ENCODE peak calls at places on chromosomes 4 and X, in eight cellular contexts. G is spleen, Y is HCT116, M is tibial nerve, O is endothelial cell of umbilical vein, I is breast epithelium, B is H54, D is heart left ventricle. V is an unnamed sample.

GRCh38 chr4:110622841-110623709 is at the start of gene PITX2:
- DNase-seq in G (peak), Y (peak), M (no peak), O (peak), I (no peak), B (no peak), D (peak), V (no peak)

GRCh38 chr4:182213024-182213423 is 30.2 kb upstream of the TENM3 start:
- DNase-seq in G (no peak), Y (no peak), M (no peak), O (no peak), I (no peak), B (no peak), D (no peak), V (no peak)

GRCh38 chrX:56733459-56734046 is 4.5 kb downstream of the NBDY start:
- DNase-seq in G (no peak), Y (no peak), M (peak), O (peak), I (no peak), B (no peak), D (peak), V (peak)

GRCh38 chr4:20684852-20685763 is 15.2 kb upstream of the PACRGL start:
- DNase-seq in G (no peak), Y (no peak), M (no peak), O (peak), I (no peak), B (no peak), D (no peak), V (no peak)

GRCh38 chr4:77001907-77002306 is 52.4 kb downstream of the SEPTIN11 start:
- DNase-seq in G (no peak), Y (no peak), M (no peak), O (peak), I (no peak), B (no peak), D (no peak), V (no peak)

GRCh38 chr4:102736636-102737549 is 23.9 kb downstream of the MANBA start:
- DNase-seq in G (no peak), Y (no peak), M (no peak), O (no peak), I (no peak), B (no peak), D (no peak), V (peak)

GRCh38 chr4:88146891-88147290 is 11.5 kb downstream of the ABCG2 start:
- DNase-seq in G (no peak), Y (no peak), M (no peak), O (no peak), I (no peak), B (no peak), D (no peak), V (no peak)

GRCh38 chrX:154775611-154776349 is 13.1 kb downstream of the DKC1 start:
- DNase-seq in G (no peak), Y (no peak), M (no peak), O (no peak), I (no peak), B (peak), D (peak), V (no peak)

GRCh38 chrX:11285661-11286060 is 7.6 kb upstream of the AMELX start:
- DNase-seq in G (no peak), Y (no peak), M (no peak), O (no peak), I (no peak), B (no peak), D (no peak), V (no peak)

GRCh38 chr4:143514432-143514831 is 930 bp downstream of the SMARCA5 start:
- DNase-seq in G (peak), Y (no peak), M (peak), O (peak), I (peak), B (no peak), D (peak), V (peak)

GRCh38 chr4:147924604-147925412 is 192.9 kb downstream of the ARHGAP10 start:
- DNase-seq in G (no peak), Y (no peak), M (no peak), O (peak), I (no peak), B (no peak), D (no peak), V (peak)

GRCh38 chr4:40185830-40186664 is 10.8 kb upstream of the RHOH start:
- DNase-seq in G (no peak), Y (no peak), M (no peak), O (no peak), I (no peak), B (no peak), D (no peak), V (no peak)

GRCh38 chr4:166290426-166290825 is 417.4 kb downstream of the TLL1 start:
- DNase-seq in G (no peak), Y (no peak), M (no peak), O (no peak), I (no peak), B (no peak), D (no peak), V (no peak)

GRCh38 chrX:149877636-149878035 is 3.3 kb upstream of the MAGEA8 start:
- DNase-seq in G (no peak), Y (no peak), M (no peak), O (no peak), I (no peak), B (peak), D (no peak), V (no peak)

GRCh38 chr4:140150886-140151699 is 2.9 kb downstream of the MAML3 start:
- DNase-seq in G (peak), Y (peak), M (peak), O (peak), I (peak), B (peak), D (peak), V (peak)
- TF ChIP-seq POLR2A in G (no peak), Y (no peak), M (peak), O (peak), I (no peak), B (peak), D (peak), V (no peak)

DNA sequence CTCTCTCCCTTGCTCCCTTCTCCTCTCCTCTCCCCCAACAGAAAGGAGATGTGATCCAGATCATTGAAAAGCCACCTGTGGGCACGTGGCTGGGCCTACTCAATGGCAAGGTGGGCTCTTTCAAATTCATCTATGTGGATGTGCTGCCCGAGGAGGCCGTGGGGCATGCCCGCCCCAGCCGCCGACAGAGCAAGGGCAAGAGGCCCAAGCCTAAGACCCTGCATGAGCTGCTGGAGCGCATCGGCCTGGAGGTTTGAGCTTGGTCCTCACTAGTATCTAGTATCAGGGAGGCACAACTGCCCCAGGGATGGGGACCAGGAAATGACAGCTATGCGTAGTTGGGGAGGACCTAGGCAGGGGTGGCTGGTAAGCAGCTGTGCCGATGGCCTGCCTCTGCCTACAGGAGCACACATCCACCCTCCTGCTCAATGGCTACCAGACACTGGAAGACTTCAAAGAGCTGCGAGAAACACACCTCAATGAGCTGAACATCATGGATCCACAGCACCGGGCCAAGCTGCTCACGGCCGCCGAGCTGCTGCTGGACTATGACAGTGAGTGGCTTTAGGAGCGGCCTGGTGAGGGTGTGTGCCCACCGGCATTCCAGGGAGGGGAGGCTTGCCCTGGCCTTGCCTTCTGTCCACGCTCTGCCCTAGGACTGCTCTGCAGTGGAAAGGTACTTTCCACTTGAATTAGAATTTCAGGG is 13.0 kb downstream of the SASH3 start:
- DNase-seq in G (peak), Y (no peak), M (no peak), O (no peak), I (no peak), B (no peak), D (no peak), V (no peak)
- TF ChIP-seq POLR2A in G (no peak), Y (no peak), M (no peak), O (no peak), I (no peak), B (no peak), D (no peak), V (no peak)

GRCh38 chr4:37632836-37633235 is 53.3 kb downstream of the RELL1 start:
- DNase-seq in G (no peak), Y (no peak), M (no peak), O (no peak), I (no peak), B (no peak), D (no peak), V (no peak)
- TF ChIP-seq POLR2A in G (no peak), Y (no peak), M (no peak), O (no peak), I (no peak), B (no peak), D (no peak), V (no peak)

GRCh38 chr4:4857809-4858508 is 1.5 kb upstream of the MSX1 start:
- DNase-seq in G (no peak), Y (no peak), M (no peak), O (no peak), I (no peak), B (no peak), D (no peak), V (no peak)

GRCh38 chr4:4859799-4860380 is 425 bp downstream of the MSX1 start:
- DNase-seq in G (no peak), Y (no peak), M (no peak), O (peak), I (no peak), B (peak), D (no peak), V (no peak)

GRCh38 chr4:4858527-4858926 is 938 bp upstream of the MSX1 start:
- DNase-seq in G (no peak), Y (no peak), M (no peak), O (no peak), I (no peak), B (no peak), D (no peak), V (no peak)

GRCh38 chr4:4860381-4860802 is 927 bp downstream of the MSX1 start:
- DNase-seq in G (no peak), Y (no peak), M (no peak), O (peak), I (no peak), B (peak), D (no peak), V (no peak)

DNA sequence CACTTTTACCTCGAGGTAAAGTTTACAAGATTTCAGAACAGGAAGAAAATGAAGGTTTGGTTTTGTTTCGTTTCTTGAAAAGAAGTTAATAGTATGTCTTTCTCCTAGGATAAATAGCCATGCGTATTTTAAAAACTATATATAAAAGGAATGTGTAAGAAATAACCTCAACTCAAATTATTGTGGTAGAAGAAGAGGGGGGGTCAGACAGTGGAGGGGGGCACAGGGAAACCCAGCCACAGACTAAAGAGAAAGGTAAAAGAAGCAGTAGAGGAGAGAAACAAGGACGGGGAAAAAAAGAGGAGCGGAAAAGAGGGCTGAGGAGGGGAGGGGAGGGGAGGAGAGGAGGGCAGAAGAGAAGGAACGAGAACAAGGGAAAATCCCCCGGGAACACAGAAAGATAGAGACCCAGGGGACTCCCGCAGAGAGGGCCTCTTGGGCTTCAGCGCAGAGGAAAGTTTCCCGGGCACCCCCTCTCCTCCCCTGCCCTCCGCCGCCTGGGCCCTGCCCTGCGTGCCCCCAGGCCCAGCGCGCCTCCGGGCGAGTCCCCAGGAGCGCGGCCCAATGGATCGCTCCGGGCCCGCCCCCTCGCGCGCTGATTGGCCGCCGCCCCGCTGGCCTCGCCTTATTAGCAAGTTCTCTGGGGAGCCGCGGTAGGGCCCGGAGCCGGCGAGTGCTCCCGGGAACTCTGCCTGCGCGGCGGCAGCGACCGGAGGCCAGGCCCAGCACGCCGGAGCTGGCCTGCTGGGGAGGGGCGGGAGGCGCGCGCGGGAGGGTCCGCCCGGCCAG is at the start of gene MSX1:
- DNase-seq in G (peak), Y (peak), M (peak), O (peak), I (peak), B (peak), D (peak), V (peak)
- TF ChIP-seq POLR2A in G (no peak), Y (peak), M (no peak), O (peak), I (peak), B (peak), D (peak), V (no peak)

DNA sequence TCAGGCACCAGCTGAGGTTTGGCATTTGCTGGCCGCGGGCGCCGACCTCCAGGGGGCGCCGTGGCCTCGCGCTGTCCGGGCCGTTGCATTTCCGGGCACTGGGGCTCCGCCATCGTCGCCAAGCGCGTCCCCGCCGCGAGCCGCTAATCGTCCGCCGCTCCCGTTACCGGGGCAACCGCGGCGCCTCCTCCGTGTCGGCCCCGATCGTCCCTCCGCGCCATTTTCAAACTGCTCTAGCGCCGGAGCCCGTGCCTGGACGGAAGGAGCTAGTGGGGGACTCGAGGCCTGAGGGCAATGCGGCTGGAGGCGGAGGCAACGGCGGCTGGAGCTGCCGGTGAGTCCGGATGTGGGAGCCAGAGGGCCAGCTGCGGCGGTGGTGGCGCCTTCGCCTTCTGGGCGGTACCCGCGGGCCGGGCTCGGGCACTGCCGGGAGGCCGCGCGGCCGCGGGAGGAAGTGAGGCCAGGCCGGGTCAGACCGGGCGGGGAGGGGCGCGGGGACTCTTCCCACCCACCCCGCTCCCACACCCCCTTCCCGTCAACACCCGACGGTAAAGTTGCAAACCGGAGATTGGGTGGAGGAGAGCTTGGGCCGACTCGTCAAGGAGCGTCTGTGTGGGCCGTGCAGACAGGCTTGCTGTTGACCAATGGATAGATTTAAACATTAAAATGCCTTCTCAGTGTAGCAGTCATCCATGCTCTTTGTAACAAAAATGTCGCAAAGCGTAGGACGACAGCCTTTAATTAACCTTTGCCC is at the start of gene CEP135:
- DNase-seq in G (peak), Y (peak), M (peak), O (peak), I (peak), B (peak), D (peak), V (peak)
- TF ChIP-seq POLR2A in G (no peak), Y (peak), M (no peak), O (peak), I (no peak), B (peak), D (peak), V (no peak)

GRCh38 chr4:71188951-71189350 is 149.9 kb upstream of the SLC4A4 start:
- DNase-seq in G (no peak), Y (no peak), M (no peak), O (no peak), I (no peak), B (no peak), D (no peak), V (no peak)

GRCh38 chr4:71186566-71187398 is 152.0 kb upstream of the SLC4A4 start:
- DNase-seq in G (peak), Y (no peak), M (peak), O (peak), I (no peak), B (no peak), D (peak), V (peak)

GRCh38 chr4:71186257-71186565 is 152.6 kb upstream of the SLC4A4 start:
- DNase-seq in G (no peak), Y (no peak), M (no peak), O (no peak), I (no peak), B (no peak), D (no peak), V (no peak)

GRCh38 chr4:71188197-71188625 is 150.6 kb upstream of the SLC4A4 start:
- DNase-seq in G (no peak), Y (no peak), M (no peak), O (no peak), I (no peak), B (no peak), D (no peak), V (no peak)

GRCh38 chr4:71187399-71188196 is 151.2 kb upstream of the SLC4A4 start:
- DNase-seq in G (peak), Y (no peak), M (no peak), O (no peak), I (no peak), B (no peak), D (peak), V (peak)
- TF ChIP-seq POLR2A in G (no peak), Y (no peak), M (no peak), O (no peak), I (no peak), B (no peak), D (no peak), V (no peak)